ENCODE peak calls at places on chromosomes 11 and 22, in ten cellular contexts. B is glomerular endothelial cell; Y is ureter; A is HAP-1; H is stimulated activated CD8-positive, alpha-beta memory T cell treated with anti-CD3 and anti-CD28 coated beads, Interleukin-15, amount 100 ng/mL, for 1 hour; G is A673; O is GM18507; K is amniotic stem cell; R is M059J; C is substantia nigra. U is an unnamed sample.

GRCh38 chr11:72600557-72600956 is 73.7 kb downstream of the PDE2A start:
- DNase-seq in Y (no peak), A (no peak), H (no peak), C (no peak), O (no peak), B (no peak), K (no peak), R (no peak), G (no peak), U (no peak)

GRCh38 chr11:134243913-134244312 is 9.2 kb downstream of the THYN1 start:
- DNase-seq in B (no peak), A (no peak), K (no peak), G (no peak), H (no peak), Y (no peak), O (no peak), R (no peak), C (no peak), U (no peak)

GRCh38 chr11:122028561-122028960 is 87.5 kb downstream of the BLID start:
- DNase-seq in C (no peak), B (no peak), A (no peak), G (no peak), K (no peak), O (no peak), H (no peak), Y (no peak), R (no peak), U (no peak)

GRCh38 chr11:94537051-94537600 is 6.6 kb upstream of the FUT4 start:
- DNase-seq in K (no peak), G (no peak), B (no peak), R (peak), A (no peak), Y (no peak), H (no peak), C (no peak), O (no peak), U (no peak)

GRCh38 chr11:134659882-134660281 is 247.8 kb upstream of the B3GAT1 start:
- DNase-seq in H (no peak), O (no peak), R (no peak), C (no peak), Y (peak), K (no peak), B (no peak), G (no peak), A (no peak), U (no peak)

GRCh38 chr22:33563568-33563967 is 356.7 kb downstream of the LARGE1 start:
- DNase-seq in K (no peak), Y (no peak), R (no peak), G (no peak), A (no peak), H (no peak), B (no peak), O (no peak), C (no peak), U (no peak)

GRCh38 chr11:4680341-4680740 is 17.3 kb downstream of the OR51E2 start:
- DNase-seq in C (no peak), G (peak), A (no peak), Y (no peak), O (no peak), R (no peak), B (no peak), K (no peak), H (no peak), U (no peak)

GRCh38 chr11:43989162-43989961 is 46.9 kb downstream of the C11orf96 start:
- DNase-seq in K (no peak), H (no peak), O (no peak), Y (no peak), A (no peak), B (no peak), G (no peak), C (no peak), R (peak), U (no peak)

U was measured in neuronal stem cell.